ENCODE peak calls at places on chromosome 9, in eight cellular contexts. A, T, K, U, G, Y, Q and N are unnamed samples.

GRCh38 chr9:116910201-116910600 is 223.1 kb downstream of the TRIM32 start:
- DNase-seq in A (no peak), G (no peak), Y (no peak), Q (no peak), K (no peak), U (no peak), T (no peak), N (no peak)

GRCh38 chr9:85900504-85901201 is 40.3 kb upstream of the NAA35 start:
- DNase-seq in U (no peak), Q (no peak), K (peak), Y (no peak), T (no peak), A (peak), G (peak), N (no peak)

GRCh38 chr9:110700953-110701352 is 32.4 kb downstream of the MUSK start:
- DNase-seq in Y (no peak), T (no peak), A (no peak), U (no peak), Q (no peak), K (no peak), G (peak), N (no peak)

GRCh38 chr9:4197548-4197947 is 102.3 kb downstream of the GLIS3 start:
- DNase-seq in Y (no peak), T (no peak), Q (no peak), U (no peak), A (no peak), K (no peak), G (no peak), N (no peak)

GRCh38 chr9:35027361-35027760 is 37.8 kb downstream of the DNAJB5 start:
- DNase-seq in K (no peak), U (no peak), A (no peak), Q (no peak), Y (no peak), T (no peak), G (no peak), N (no peak)

GRCh38 chr9:1009101-1009707 is 32.7 kb downstream of the DMRT3 start:
- DNase-seq in Q (peak), K (peak), U (peak), T (peak), G (peak), A (peak), Y (peak), N (peak)

GRCh38 chr9:121271368-121272351 is 3.7 kb downstream of the GSN start:
- DNase-seq in A (no peak), T (peak), Y (peak), U (no peak), G (peak), K (no peak), Q (peak), N (peak)

GRCh38 chr9:72930828-72931227 is 22.0 kb downstream of the ALDH1A1 start:
- DNase-seq in K (peak), Y (no peak), A (no peak), T (no peak), G (no peak), Q (no peak), U (no peak), N (no peak)

GRCh38 chr9:132708769-132709168 is 38.5 kb downstream of the GTF3C4 start:
- DNase-seq in K (no peak), G (no peak), Q (no peak), Y (no peak), T (no peak), A (no peak), U (no peak), N (no peak)

GRCh38 chr9:34171753-34172535 is 6.9 kb upstream of the UBAP1 start:
- DNase-seq in T (peak), G (no peak), U (peak), Y (peak), K (no peak), A (no peak), Q (no peak), N (no peak)

GRCh38 chr9:78871452-78872331 is 574.8 kb downstream of the PSAT1 start:
- DNase-seq in K (peak), U (no peak), G (peak), Q (no peak), T (no peak), A (no peak), Y (no peak), N (no peak)

GRCh38 chr9:70746760-70747159 is 332.3 kb upstream of the KLF9 start:
- DNase-seq in U (no peak), T (no peak), K (no peak), G (no peak), Y (no peak), A (no peak), Q (peak), N (no peak)

GRCh38 chr9:111599092-111599947 is at the start of gene PTGR1:
- DNase-seq in A (no peak), U (peak), T (peak), G (peak), Q (peak), K (peak), Y (peak), N (peak)

GRCh38 chr9:99076483-99077171 is 28.3 kb upstream of the TGFBR1 start:
- DNase-seq in Y (no peak), G (no peak), K (no peak), T (no peak), A (peak), Q (no peak), U (no peak), N (no peak)

GRCh38 chr9:122800066-122801060 is at the start of gene OR1K1:
- DNase-seq in Y (no peak), U (no peak), K (no peak), G (no peak), T (no peak), Q (no peak), A (no peak), N (no peak)

GRCh38 chr9:115925424-115925823 is 228.2 kb upstream of the PAPPA start:
- DNase-seq in G (no peak), U (no peak), Y (no peak), T (no peak), A (no peak), K (no peak), Q (no peak), N (no peak)

GRCh38 chr9:36980148-36980974 is 53.7 kb downstream of the PAX5 start:
- DNase-seq in G (no peak), Q (no peak), T (no peak), A (no peak), Y (no peak), U (no peak), K (peak), N (no peak)

GRCh38 chr9:130633336-130634190 is 30.8 kb upstream of the PRDM12 start:
- DNase-seq in A (no peak), G (no peak), Q (no peak), T (no peak), Y (no peak), U (no peak), K (no peak), N (no peak)

GRCh38 chr9:127506814-127507750 is 55.8 kb downstream of the LRSAM1 start:
- DNase-seq in U (no peak), Q (peak), K (no peak), Y (no peak), T (no peak), G (peak), A (no peak), N (no peak)

GRCh38 chr9:127509261-127509954 is 58.1 kb downstream of the LRSAM1 start:
- DNase-seq in Q (peak), T (no peak), A (no peak), U (no peak), K (no peak), G (no peak), Y (no peak), N (no peak)

GRCh38 chr9:127508901-127509260 is 57.6 kb downstream of the LRSAM1 start:
- DNase-seq in K (no peak), Q (no peak), A (no peak), U (no peak), T (no peak), Y (no peak), G (no peak), N (no peak)

GRCh38 chr9:127507751-127508648 is 56.7 kb downstream of the LRSAM1 start:
- DNase-seq in G (no peak), Q (no peak), A (no peak), K (no peak), U (no peak), T (no peak), Y (no peak), N (no peak)

GRCh38 chr9:127509955-127510299 is 58.6 kb downstream of the LRSAM1 start:
- DNase-seq in T (no peak), K (no peak), Q (no peak), A (no peak), G (no peak), U (no peak), Y (no peak), N (no peak)
- H3K27ac ChIP-seq in T (peak), K (no peak), Q (peak), A (peak), G (no peak), U (peak), Y (peak), N (peak)

GRCh38 chr9:14180077-14180941 is 133.6 kb downstream of the NFIB start:
- DNase-seq in U (no peak), G (no peak), Y (no peak), A (no peak), Q (peak), K (no peak), T (no peak), N (peak)

GRCh38 chr9:14179449-14179848 is 134.5 kb downstream of the NFIB start:
- DNase-seq in A (no peak), Y (no peak), Q (no peak), T (no peak), G (no peak), K (no peak), U (no peak), N (no peak)

GRCh38 chr9:14185016-14185415 is 128.9 kb downstream of the NFIB start:
- DNase-seq in U (no peak), Q (no peak), T (no peak), Y (no peak), K (no peak), G (no peak), A (no peak), N (no peak)

GRCh38 chr9:14183001-14183400 is 130.9 kb downstream of the NFIB start:
- DNase-seq in U (no peak), A (no peak), T (no peak), Q (no peak), G (no peak), Y (no peak), K (no peak), N (no peak)

DNA sequence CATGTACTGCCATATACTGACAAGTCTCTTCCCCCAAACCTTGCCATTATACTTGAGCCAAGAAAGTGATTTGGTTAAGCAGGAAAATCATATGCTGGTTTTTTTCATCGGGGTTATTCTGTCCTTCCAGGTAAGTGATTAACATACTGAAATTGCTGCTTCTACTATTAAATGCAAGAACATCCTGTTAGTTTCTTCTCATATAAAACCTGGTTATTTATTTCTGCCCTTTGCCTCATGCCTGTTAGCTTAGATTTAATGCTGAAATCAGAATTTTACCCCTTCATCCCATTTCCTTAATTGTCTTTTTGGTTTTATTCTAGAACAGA is 133.0 kb downstream of the NFIB start:
- DNase-seq in U (no peak), A (no peak), K (no peak), Y (no peak), T (no peak), G (no peak), Q (no peak), N (no peak)
- H3K4me3 ChIP-seq in U (peak), A (no peak), K (no peak), Y (no peak), T (peak), G (no peak), Q (peak), N (peak)

GRCh38 chr9:114894206-114894605 is 36.2 kb downstream of the TNFSF8 start:
- DNase-seq in G (no peak), K (no peak), A (no peak), U (no peak), T (no peak), Q (no peak), Y (no peak), N (no peak)
- H3K27ac ChIP-seq in G (peak), K (peak), A (no peak), U (no peak), T (no peak), Q (no peak), Y (no peak), N (peak)

GRCh38 chr9:134592018-134592818 is 49.4 kb upstream of the COL5A1 start:
- DNase-seq in Y (no peak), A (no peak), K (peak), G (peak), T (no peak), U (peak), Q (no peak), N (peak)

GRCh38 chr9:134593756-134594375 is 47.7 kb upstream of the COL5A1 start:
- DNase-seq in Q (no peak), A (no peak), K (no peak), Y (no peak), T (no peak), U (peak), G (no peak), N (no peak)

GRCh38 chr9:134593286-134593685 is 48.3 kb upstream of the COL5A1 start:
- DNase-seq in U (peak), A (no peak), K (no peak), T (no peak), Q (no peak), Y (no peak), G (no peak), N (no peak)

GRCh38 chr9:134591573-134591981 is 50.0 kb upstream of the COL5A1 start:
- DNase-seq in G (peak), U (peak), A (no peak), Q (no peak), T (no peak), K (no peak), Y (no peak), N (no peak)

DNA sequence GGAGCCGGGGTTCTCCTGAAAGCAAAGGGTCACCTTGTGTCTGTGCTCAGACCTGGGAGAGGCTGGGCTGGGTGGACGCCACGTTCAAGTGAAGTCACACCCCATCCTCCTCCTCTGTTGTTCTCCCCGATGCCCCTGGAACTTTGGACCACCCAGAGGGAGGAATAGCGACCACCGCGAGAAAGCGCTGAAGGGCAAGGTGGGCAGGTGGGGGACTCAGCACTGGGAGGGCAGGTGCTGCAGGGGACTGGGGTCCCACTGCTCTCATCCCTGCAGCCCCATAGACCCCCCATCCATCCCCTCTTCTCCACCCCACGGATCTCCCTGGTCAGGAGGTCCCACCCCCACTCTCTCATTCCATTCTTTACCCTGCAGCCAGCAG is 48.8 kb upstream of the COL5A1 start:
- DNase-seq in T (no peak), Q (no peak), A (no peak), K (no peak), U (no peak), Y (peak), G (no peak), N (no peak)
- H3K4me3 ChIP-seq in T (no peak), Q (no peak), A (no peak), K (no peak), U (no peak), Y (no peak), G (no peak), N (no peak)

GRCh38 chr9:129206921-129207320 is 28.9 kb upstream of the IER5L start:
- DNase-seq in U (no peak), Y (no peak), A (no peak), T (no peak), Q (no peak), K (no peak), G (no peak), N (no peak)

GRCh38 chr9:129209109-129209508 is 31.0 kb upstream of the IER5L start:
- DNase-seq in T (no peak), A (no peak), Y (no peak), Q (no peak), G (no peak), K (no peak), U (no peak), N (no peak)

GRCh38 chr9:129210125-129210524 is 32.1 kb upstream of the IER5L start:
- DNase-seq in Q (no peak), T (no peak), G (no peak), U (no peak), K (no peak), A (no peak), Y (no peak), N (no peak)

GRCh38 chr9:129209580-129209979 is 31.5 kb upstream of the IER5L start:
- DNase-seq in G (no peak), U (no peak), A (no peak), Y (no peak), T (no peak), Q (no peak), K (no peak), N (no peak)

DNA sequence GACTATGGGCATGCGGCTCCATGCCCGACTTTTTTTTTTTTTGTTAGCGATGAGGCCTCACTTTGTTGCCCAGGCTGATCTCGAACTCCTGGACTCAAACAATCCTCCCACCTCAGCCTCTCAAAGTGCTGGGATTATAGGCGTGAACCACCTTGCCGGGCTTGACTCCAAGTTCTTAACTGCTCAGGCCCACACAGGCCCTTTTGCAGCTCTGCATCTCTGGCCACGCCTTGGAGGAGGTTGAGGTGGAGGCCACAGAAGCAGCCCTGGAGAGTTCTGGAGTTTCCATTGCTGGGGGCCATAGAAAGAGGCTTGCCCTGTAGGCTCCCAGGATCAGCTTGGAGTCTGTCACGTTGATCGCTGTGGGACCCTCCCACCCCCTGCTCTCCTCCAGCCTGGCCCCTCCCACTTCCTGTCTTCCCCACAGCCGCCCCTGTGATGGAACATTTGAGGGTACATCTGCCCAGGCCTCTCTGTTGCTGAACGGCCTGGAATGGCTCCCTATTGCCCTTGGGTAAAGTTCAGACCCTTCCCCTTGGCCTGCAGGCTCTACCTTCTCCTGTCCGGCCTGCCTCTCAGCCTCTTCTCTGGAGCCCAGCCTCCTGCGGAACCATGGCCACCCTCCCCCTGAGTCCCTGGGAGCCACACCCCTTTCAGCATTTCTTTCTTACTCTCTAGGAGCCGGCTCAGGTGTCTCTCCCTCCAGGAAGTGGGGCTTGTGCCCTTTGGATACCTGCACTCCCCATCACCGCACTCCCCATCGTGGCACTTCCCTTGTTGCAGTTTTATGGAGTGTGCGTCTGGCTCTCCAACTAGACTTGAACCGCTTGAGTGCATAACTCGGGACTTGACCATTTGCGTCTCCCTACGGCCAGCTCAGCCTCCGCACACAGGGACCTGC is 30.4 kb upstream of the IER5L start:
- DNase-seq in G (no peak), Y (no peak), K (no peak), U (no peak), T (no peak), A (no peak), Q (no peak), N (no peak)
- H3K27ac ChIP-seq in G (no peak), Y (no peak), K (no peak), U (no peak), T (no peak), A (no peak), Q (no peak), N (no peak)